ENCODE peak calls at places on chromosomes 16 and 17, in four cellular contexts. H, W, M and E are unnamed samples.

GRCh38 chr16:23807028-23807427 is 28.8 kb upstream of the PRKCB start:
- DNase-seq in H (no peak), W (no peak), M (no peak), E (no peak)

GRCh38 chr17:20172378-20172775 is 163.2 kb downstream of the SPECC1 start:
- DNase-seq in H (no peak), W (no peak), M (no peak), E (no peak)

GRCh38 chr17:35557353-35557752 is 3.3 kb downstream of the SLFN14 start:
- DNase-seq in H (no peak), W (no peak), M (no peak), E (no peak)

GRCh38 chr17:10217916-10218315 is 19.5 kb upstream of the GAS7 start:
- DNase-seq in H (no peak), W (no peak), M (no peak), E (no peak)

GRCh38 chr17:4492762-4493561 is 5.7 kb upstream of the SPNS2 start:
- DNase-seq in H (no peak), W (no peak), M (peak; percentile 95), E (no peak)

GRCh38 chr17:79804856-79805696 is 8.2 kb upstream of the CBX8 start:
- DNase-seq in H (no peak), W (no peak), M (no peak), E (no peak)

GRCh38 chr17:2850991-2851390 is 54.8 kb downstream of the RAP1GAP2 start:
- DNase-seq in H (no peak), W (no peak), M (no peak), E (no peak)

GRCh38 chr16:19505600-19506303 is 16.1 kb downstream of the GDE1 start:
- DNase-seq in H (no peak), W (no peak), M (no peak), E (no peak)

GRCh38 chr16:27776556-27776955 is 226.6 kb downstream of the KATNIP start:
- DNase-seq in H (no peak), W (no peak), M (no peak), E (no peak)

GRCh38 chr17:64130559-64131001 is 636 bp upstream of the ERN1 start:
- DNase-seq in H (no peak), W (no peak), M (no peak), E (peak; percentile 59)

DNA sequence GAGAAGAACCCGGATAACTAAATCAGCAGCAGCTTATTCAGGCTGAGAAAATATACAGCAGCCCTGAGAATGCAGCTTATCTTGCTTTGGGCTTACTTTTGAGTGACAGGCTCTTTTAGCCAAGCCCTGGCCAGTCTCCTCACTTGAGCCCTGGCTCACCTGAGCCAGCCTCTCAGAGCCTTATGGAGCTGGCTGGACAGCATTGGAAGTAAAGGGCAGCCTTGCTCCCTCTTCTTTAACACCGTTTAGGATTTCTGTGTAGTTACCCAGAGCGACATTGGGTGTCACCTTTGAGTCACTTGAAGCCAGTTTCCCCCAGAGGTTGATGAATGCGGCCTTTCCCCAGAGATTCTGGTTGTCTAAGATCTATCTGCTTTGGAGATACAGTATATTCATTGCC is 7.7 kb upstream of the NPIPB2 start:
- DNase-seq in H (no peak), W (peak; percentile 28), M (peak; percentile 8), E (peak; percentile 85)
- TF ChIP-seq CTCF in H (peak; percentile 72), W (peak; percentile 70), M (peak; percentile 64), E (peak; percentile 75)

GRCh38 chr17:63082273-63082861 is 116.3 kb downstream of the TANC2 start:
- DNase-seq in H (peak; percentile 2), W (peak; percentile 10), M (no peak), E (no peak)
- TF ChIP-seq CTCF in H (peak; percentile 39), W (peak; percentile 58), M (peak; percentile 70), E (no peak)

GRCh38 chr17:8187517-8188407 is 2.2 kb downstream of the BORCS6 start:
- DNase-seq in H (peak; percentile 86), W (peak; percentile 99), M (peak; percentile 93), E (peak; percentile 72)

GRCh38 chr17:8188408-8188839 is 1.6 kb downstream of the BORCS6 start:
- DNase-seq in H (no peak), W (no peak), M (no peak), E (no peak)

GRCh38 chr17:8186787-8187516 is 3.0 kb downstream of the BORCS6 start:
- DNase-seq in H (peak; percentile 91), W (peak; percentile 94), M (peak; percentile 99), E (peak; percentile 79)

GRCh38 chr17:8185580-8186445 is 4.2 kb downstream of the BORCS6 start:
- DNase-seq in H (peak; percentile 87), W (no peak), M (peak; percentile 98), E (peak; percentile 82)

DNA sequence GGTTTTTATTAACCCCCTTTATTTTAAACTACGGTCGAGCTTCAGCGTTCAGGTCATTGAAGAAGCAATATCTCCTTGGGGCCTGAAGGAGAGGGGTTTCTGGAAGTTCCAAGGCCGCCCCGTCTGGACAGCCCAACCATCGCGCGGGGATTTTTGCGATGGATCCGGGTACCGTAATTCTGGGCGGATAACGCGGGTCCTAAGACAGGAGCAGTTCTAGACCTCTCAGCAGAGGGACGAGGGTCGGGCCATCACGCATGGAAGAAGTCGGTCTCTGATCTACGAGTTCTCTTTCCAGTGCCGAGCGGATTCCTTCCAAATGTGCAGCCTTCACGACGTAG is 3.6 kb downstream of the BORCS6 start:
- DNase-seq in H (no peak), W (no peak), M (no peak), E (no peak)
- TF ChIP-seq CTCF in H (no peak), W (no peak), M (no peak), E (no peak)

DNA sequence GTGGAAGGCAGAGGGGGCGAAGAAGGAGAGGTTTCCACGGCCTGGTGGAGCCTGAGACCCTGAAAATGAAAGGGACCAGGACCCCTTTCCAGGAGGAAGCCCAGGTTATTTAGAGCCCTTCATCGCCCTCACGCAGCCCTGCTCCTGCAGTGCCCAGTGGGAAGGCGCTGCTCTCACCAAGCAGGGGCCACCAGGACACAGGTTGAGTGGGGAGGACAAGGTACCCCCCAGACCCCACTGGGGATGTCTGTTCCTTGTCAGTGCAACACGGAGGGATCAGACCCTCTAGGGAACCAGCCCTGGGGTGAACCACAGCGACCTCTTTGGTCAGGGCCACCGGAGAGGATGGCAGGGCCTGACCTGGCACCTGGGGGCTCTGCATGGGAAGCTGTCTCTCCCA is 163.9 kb downstream of the C16orf95 start:
- DNase-seq in H (no peak), W (no peak), M (no peak), E (no peak)
- TF ChIP-seq CTCF in H (no peak), W (no peak), M (no peak), E (no peak)

DNA sequence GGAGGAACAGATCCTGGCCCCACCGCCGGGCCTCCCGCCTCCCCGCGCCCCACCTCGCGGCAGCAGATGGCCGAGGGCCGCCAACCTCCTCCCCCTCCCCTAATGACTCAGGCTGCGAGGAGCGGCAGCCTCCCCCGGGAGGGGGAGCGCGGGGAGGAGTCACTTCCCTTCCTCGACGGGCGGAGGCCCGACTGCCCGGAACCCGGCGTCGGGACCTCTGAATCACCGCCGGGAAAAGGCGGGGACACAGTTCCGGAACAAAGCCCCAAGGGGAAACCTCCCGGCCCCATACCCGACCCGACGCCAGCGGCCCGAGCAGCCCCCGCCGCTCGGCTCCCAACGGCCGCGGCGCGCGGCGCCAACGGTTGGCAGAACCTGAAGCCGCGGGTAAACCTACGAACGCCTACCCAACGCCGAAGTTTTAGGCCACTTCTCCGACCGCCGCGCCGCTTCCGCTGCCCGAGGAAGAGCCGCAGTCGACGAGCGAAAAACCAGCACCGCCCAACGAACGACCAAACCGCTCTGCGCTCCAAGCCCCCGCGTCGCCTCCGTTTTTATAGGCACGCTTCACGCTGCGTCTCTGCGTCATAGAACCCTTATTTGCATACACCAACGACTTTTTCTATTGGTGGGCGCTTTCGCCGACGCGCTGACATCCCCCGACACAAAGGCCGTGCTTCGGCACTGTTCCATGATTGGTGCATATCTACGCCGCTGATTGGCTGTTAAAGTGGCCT is 5.2 kb upstream of the UNK start:
- DNase-seq in H (peak; percentile 97), W (peak; percentile 100), M (peak; percentile 89), E (peak; percentile 94)
- TF ChIP-seq CTCF in H (no peak), W (no peak), M (peak; percentile 43), E (no peak)

GRCh38 chr16:87930456-87930855 is 5.9 kb downstream of the CA5A start:
- DNase-seq in H (no peak), W (no peak), M (no peak), E (no peak)
- TF ChIP-seq CTCF in H (peak; percentile 45), W (peak; percentile 52), M (peak; percentile 52), E (no peak)

GRCh38 chr17:51260237-51260959 is at the start of gene UTP18:
- DNase-seq in H (peak; percentile 98), W (peak; percentile 98), M (peak; percentile 89), E (peak; percentile 97)
- TF ChIP-seq CTCF in H (no peak), W (no peak), M (no peak), E (no peak)

GRCh38 chr16:48903054-48903453 is 293.1 kb upstream of the N4BP1 start:
- DNase-seq in H (no peak), W (no peak), M (peak; percentile 10), E (no peak)

GRCh38 chr16:48905632-48906031 is 295.7 kb upstream of the N4BP1 start:
- DNase-seq in H (no peak), W (no peak), M (no peak), E (no peak)

GRCh38 chr16:48899500-48899899 is 289.5 kb upstream of the N4BP1 start:
- DNase-seq in H (no peak), W (no peak), M (no peak), E (no peak)

GRCh38 chr16:48904333-48904732 is 294.4 kb upstream of the N4BP1 start:
- DNase-seq in H (no peak), W (no peak), M (no peak), E (no peak)

GRCh38 chr16:48901712-48902374 is 291.9 kb upstream of the N4BP1 start:
- DNase-seq in H (no peak), W (peak; percentile 15), M (no peak), E (no peak)
- TF ChIP-seq CTCF in H (peak; percentile 7), W (no peak), M (peak; percentile 25), E (no peak)

GRCh38 chr17:17388657-17389496 is 85.7 kb downstream of the NT5M start:
- DNase-seq in H (no peak), W (no peak), M (no peak), E (no peak)

GRCh38 chr17:17387017-17387416 is 83.8 kb downstream of the NT5M start:
- DNase-seq in H (no peak), W (peak; percentile 48), M (no peak), E (no peak)

GRCh38 chr17:17386143-17386800 is 83.1 kb downstream of the NT5M start:
- DNase-seq in H (no peak), W (no peak), M (no peak), E (no peak)

GRCh38 chr17:17385502-17385901 is 82.3 kb downstream of the NT5M start:
- DNase-seq in H (no peak), W (no peak), M (peak; percentile 36), E (no peak)

GRCh38 chr17:17387461-17388362 is 84.5 kb downstream of the NT5M start:
- DNase-seq in H (no peak), W (peak; percentile 90), M (no peak), E (no peak)
- TF ChIP-seq CTCF in H (peak; percentile 33), W (peak; percentile 98), M (peak; percentile 55), E (no peak)